ENCODE peak calls at places on chromosomes 6 and 20, in eight cellular contexts. One of them, this sample, is unnamed.

GRCh38 chr6:53986165-53986720 is 125.0 kb upstream of the MLIP start:
- DNase-seq in AG10803: peak; percentile 62
- DNase-seq in GM12865: peak; percentile 47
- DNase-seq in fibroblast of lung: peak; percentile 63
- DNase-seq in stomach: no peak
- DNase-seq in thyroid gland: peak; percentile 62
- DNase-seq in left lung: no peak
- DNase-seq in mammary epithelial cell: peak; percentile 39
- DNase-seq in this sample: peak; percentile 74

GRCh38 chr20:856361-856775 is 22.9 kb downstream of the FAM110A start:
- DNase-seq in AG10803: peak; percentile 86
- DNase-seq in GM12865: no peak
- DNase-seq in fibroblast of lung: peak; percentile 85
- DNase-seq in stomach: no peak
- DNase-seq in thyroid gland: no peak
- DNase-seq in left lung: no peak
- DNase-seq in mammary epithelial cell: peak; percentile 100
- DNase-seq in this sample: peak; percentile 68

GRCh38 chr20:20732641-20733040 is 20.2 kb upstream of the RALGAPA2 start:
- DNase-seq in AG10803: no peak
- DNase-seq in GM12865: peak; percentile 56
- DNase-seq in fibroblast of lung: no peak
- DNase-seq in stomach: no peak
- DNase-seq in thyroid gland: peak; percentile 13
- DNase-seq in left lung: no peak
- DNase-seq in mammary epithelial cell: peak; percentile 35
- DNase-seq in this sample: no peak

GRCh38 chr20:57372581-57373350 is 18.4 kb upstream of the RBM38 start:
- DNase-seq in AG10803: no peak
- DNase-seq in GM12865: no peak
- DNase-seq in fibroblast of lung: no peak
- DNase-seq in stomach: no peak
- DNase-seq in thyroid gland: no peak
- DNase-seq in left lung: no peak
- DNase-seq in mammary epithelial cell: no peak
- DNase-seq in this sample: no peak

GRCh38 chr6:109920911-109921310 is 57.2 kb upstream of the GPR6 start:
- DNase-seq in AG10803: no peak
- DNase-seq in GM12865: no peak
- DNase-seq in fibroblast of lung: no peak
- DNase-seq in stomach: no peak
- DNase-seq in thyroid gland: no peak
- DNase-seq in left lung: no peak
- DNase-seq in mammary epithelial cell: no peak
- DNase-seq in this sample: no peak

GRCh38 chr20:57557926-57558613 is 2.8 kb upstream of the PCK1 start:
- DNase-seq in AG10803: no peak
- DNase-seq in GM12865: no peak
- DNase-seq in fibroblast of lung: no peak
- DNase-seq in stomach: no peak
- DNase-seq in thyroid gland: no peak
- DNase-seq in left lung: no peak
- DNase-seq in mammary epithelial cell: no peak
- DNase-seq in this sample: no peak

GRCh38 chr6:113859349-113860164 is 2.4 kb downstream of the MARCKS start:
- DNase-seq in AG10803: peak; percentile 66
- DNase-seq in GM12865: peak; percentile 20
- DNase-seq in fibroblast of lung: peak; percentile 58
- DNase-seq in stomach: peak; percentile 52
- DNase-seq in thyroid gland: peak; percentile 35
- DNase-seq in left lung: peak; percentile 44
- DNase-seq in mammary epithelial cell: peak; percentile 53
- DNase-seq in this sample: peak; percentile 41

GRCh38 chr6:34969662-34970265 is 80.7 kb downstream of the ANKS1A start:
- DNase-seq in AG10803: no peak
- DNase-seq in GM12865: no peak
- DNase-seq in fibroblast of lung: peak; percentile 29
- DNase-seq in stomach: no peak
- DNase-seq in thyroid gland: no peak
- DNase-seq in left lung: no peak
- DNase-seq in mammary epithelial cell: peak; percentile 54
- DNase-seq in this sample: peak; percentile 25

GRCh38 chr20:45061244-45061643 is 39.7 kb downstream of the KCNS1 start:
- DNase-seq in AG10803: peak; percentile 89
- DNase-seq in GM12865: no peak
- DNase-seq in fibroblast of lung: peak; percentile 96
- DNase-seq in stomach: no peak
- DNase-seq in thyroid gland: no peak
- DNase-seq in left lung: no peak
- DNase-seq in mammary epithelial cell: peak; percentile 94
- DNase-seq in this sample: peak; percentile 90

GRCh38 chr6:150191809-150192208 is 49.0 kb downstream of the PPP1R14C start:
- DNase-seq in AG10803: peak; percentile 67
- DNase-seq in GM12865: no peak
- DNase-seq in fibroblast of lung: peak; percentile 80
- DNase-seq in stomach: no peak
- DNase-seq in thyroid gland: no peak
- DNase-seq in left lung: no peak
- DNase-seq in mammary epithelial cell: peak; percentile 63
- DNase-seq in this sample: peak; percentile 58

GRCh38 chr20:44425923-44426322 is 49.8 kb upstream of the TTPAL start:
- DNase-seq in AG10803: no peak
- DNase-seq in GM12865: no peak
- DNase-seq in fibroblast of lung: no peak
- DNase-seq in stomach: no peak
- DNase-seq in thyroid gland: no peak
- DNase-seq in left lung: no peak
- DNase-seq in mammary epithelial cell: no peak
- DNase-seq in this sample: no peak

DNA sequence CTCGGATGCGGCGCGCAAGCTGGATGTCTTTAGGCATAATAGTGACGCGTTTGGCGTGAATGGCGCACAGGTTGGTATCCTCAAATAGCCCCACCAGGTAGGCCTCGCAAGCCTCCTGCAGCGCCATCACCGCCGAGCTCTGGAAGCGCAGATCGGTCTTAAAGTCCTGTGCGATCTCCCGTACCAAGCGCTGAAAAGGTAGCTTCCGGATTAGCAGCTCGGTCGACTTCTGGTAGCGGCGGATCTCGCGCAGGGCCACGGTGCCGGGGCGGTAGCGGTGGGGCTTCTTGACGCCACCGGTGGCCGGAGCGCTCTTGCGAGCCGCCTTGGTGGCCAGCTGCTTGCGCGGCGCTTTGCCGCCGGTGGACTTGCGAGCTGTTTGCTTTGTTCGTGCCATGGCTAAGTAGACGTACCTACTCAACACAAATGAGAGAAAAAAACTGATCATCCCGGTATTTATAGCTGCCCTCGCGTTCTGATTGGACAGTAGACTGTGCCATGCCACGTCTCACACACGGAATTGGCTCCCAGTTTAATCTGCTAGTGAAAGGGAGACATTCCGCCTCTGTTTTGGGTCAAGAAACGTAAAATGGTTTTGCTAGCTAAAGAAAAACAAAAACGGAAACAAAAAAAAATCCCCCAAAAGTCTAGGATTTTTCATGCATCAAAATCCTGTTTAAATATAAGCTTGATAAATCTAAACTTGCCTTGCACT is 40.1 kb downstream of the OR2B2 start:
- DNase-seq in AG10803: peak; percentile 95
- DNase-seq in GM12865: peak; percentile 98
- DNase-seq in fibroblast of lung: peak; percentile 94
- DNase-seq in stomach: peak; percentile 85
- DNase-seq in thyroid gland: peak; percentile 77
- DNase-seq in left lung: peak; percentile 88
- DNase-seq in mammary epithelial cell: peak; percentile 94
- DNase-seq in this sample: peak; percentile 95
- TF ChIP-seq CTCF in AG10803: peak; percentile 23
- TF ChIP-seq CTCF in GM12865: peak; percentile 33
- TF ChIP-seq CTCF in fibroblast of lung: peak; percentile 34
- TF ChIP-seq CTCF in stomach: no peak
- TF ChIP-seq CTCF in thyroid gland: no peak
- TF ChIP-seq CTCF in left lung: no peak
- TF ChIP-seq CTCF in mammary epithelial cell: peak; percentile 31
- TF ChIP-seq CTCF in this sample: no peak

GRCh38 chr6:138526822-138527235 is 27.5 kb upstream of the NHSL1 start:
- DNase-seq in AG10803: no peak
- DNase-seq in GM12865: no peak
- DNase-seq in fibroblast of lung: peak; percentile 29
- DNase-seq in stomach: no peak
- DNase-seq in thyroid gland: no peak
- DNase-seq in left lung: no peak
- DNase-seq in mammary epithelial cell: no peak
- DNase-seq in this sample: no peak
- H3K4me3 ChIP-seq in AG10803: peak overlapping the region; percentile 25
- H3K4me3 ChIP-seq in GM12865: no peak overlapping the region
- H3K4me3 ChIP-seq in fibroblast of lung: no peak overlapping the region
- H3K4me3 ChIP-seq in stomach: no peak overlapping the region
- H3K4me3 ChIP-seq in thyroid gland: no peak overlapping the region
- H3K4me3 ChIP-seq in left lung: no peak overlapping the region
- H3K4me3 ChIP-seq in mammary epithelial cell: no peak overlapping the region
- H3K4me3 ChIP-seq in this sample: no peak overlapping the region

GRCh38 chr20:25481235-25481917 is 73.9 kb downstream of the GINS1 start:
- DNase-seq in AG10803: no peak
- DNase-seq in GM12865: no peak
- DNase-seq in fibroblast of lung: no peak
- DNase-seq in stomach: no peak
- DNase-seq in thyroid gland: no peak
- DNase-seq in left lung: no peak
- DNase-seq in mammary epithelial cell: no peak
- DNase-seq in this sample: no peak
- TF ChIP-seq CTCF in AG10803: no peak
- TF ChIP-seq CTCF in GM12865: no peak
- TF ChIP-seq CTCF in fibroblast of lung: peak; percentile 10
- TF ChIP-seq CTCF in stomach: no peak
- TF ChIP-seq CTCF in thyroid gland: no peak
- TF ChIP-seq CTCF in left lung: no peak
- TF ChIP-seq CTCF in mammary epithelial cell: no peak
- TF ChIP-seq CTCF in this sample: no peak

GRCh38 chr6:151763303-151763702 is 44.2 kb upstream of the ESR1 start:
- DNase-seq in AG10803: peak; percentile 67
- DNase-seq in GM12865: no peak
- DNase-seq in fibroblast of lung: peak; percentile 28
- DNase-seq in stomach: no peak
- DNase-seq in thyroid gland: no peak
- DNase-seq in left lung: no peak
- DNase-seq in mammary epithelial cell: peak; percentile 70
- DNase-seq in this sample: peak; percentile 69
- H3K4me3 ChIP-seq in AG10803: peak overlapping the region; percentile 49
- H3K4me3 ChIP-seq in GM12865: no peak overlapping the region
- H3K4me3 ChIP-seq in fibroblast of lung: peak overlapping the region; percentile 14
- H3K4me3 ChIP-seq in stomach: peak overlapping the region; percentile 35
- H3K4me3 ChIP-seq in thyroid gland: no peak overlapping the region
- H3K4me3 ChIP-seq in left lung: peak overlapping the region; percentile 10
- H3K4me3 ChIP-seq in mammary epithelial cell: peak overlapping the region; percentile 55
- H3K4me3 ChIP-seq in this sample: peak overlapping the region; percentile 29

GRCh38 chr20:12084482-12084881 is 166.8 kb downstream of the BTBD3 start:
- DNase-seq in AG10803: no peak
- DNase-seq in GM12865: no peak
- DNase-seq in fibroblast of lung: no peak
- DNase-seq in stomach: no peak
- DNase-seq in thyroid gland: no peak
- DNase-seq in left lung: no peak
- DNase-seq in mammary epithelial cell: no peak
- DNase-seq in this sample: no peak

GRCh38 chr20:12086359-12086758 is 168.7 kb downstream of the BTBD3 start:
- DNase-seq in AG10803: no peak
- DNase-seq in GM12865: no peak
- DNase-seq in fibroblast of lung: peak; percentile 6
- DNase-seq in stomach: no peak
- DNase-seq in thyroid gland: no peak
- DNase-seq in left lung: no peak
- DNase-seq in mammary epithelial cell: no peak
- DNase-seq in this sample: peak; percentile 20

GRCh38 chr20:12077835-12078374 is 160.2 kb downstream of the BTBD3 start:
- DNase-seq in AG10803: no peak
- DNase-seq in GM12865: no peak
- DNase-seq in fibroblast of lung: no peak
- DNase-seq in stomach: no peak
- DNase-seq in thyroid gland: no peak
- DNase-seq in left lung: no peak
- DNase-seq in mammary epithelial cell: no peak
- DNase-seq in this sample: peak; percentile 66

GRCh38 chr20:12079490-12079889 is 161.8 kb downstream of the BTBD3 start:
- DNase-seq in AG10803: no peak
- DNase-seq in GM12865: no peak
- DNase-seq in fibroblast of lung: no peak
- DNase-seq in stomach: no peak
- DNase-seq in thyroid gland: no peak
- DNase-seq in left lung: no peak
- DNase-seq in mammary epithelial cell: no peak
- DNase-seq in this sample: no peak

DNA sequence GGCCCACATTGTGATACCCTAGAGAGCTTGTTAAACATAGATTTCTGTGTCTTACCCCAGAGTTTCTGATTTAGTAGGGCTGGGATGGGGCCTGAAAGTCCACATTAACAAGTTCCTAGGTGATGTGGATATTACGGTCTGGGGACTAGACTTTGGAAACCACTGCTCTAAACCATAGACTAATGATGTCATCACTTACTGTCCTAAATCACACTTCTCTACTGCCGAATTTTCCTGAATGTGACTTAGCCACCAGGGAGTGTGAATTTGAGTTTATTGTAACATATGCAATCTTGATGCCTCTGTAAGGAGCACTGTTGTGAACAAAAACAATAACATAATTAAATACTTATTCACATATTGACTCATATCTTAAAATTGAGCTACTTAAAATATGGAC is 165.6 kb downstream of the BTBD3 start:
- DNase-seq in AG10803: no peak
- DNase-seq in GM12865: no peak
- DNase-seq in fibroblast of lung: no peak
- DNase-seq in stomach: no peak
- DNase-seq in thyroid gland: no peak
- DNase-seq in left lung: no peak
- DNase-seq in mammary epithelial cell: no peak
- DNase-seq in this sample: no peak
- TF ChIP-seq CTCF in AG10803: no peak
- TF ChIP-seq CTCF in GM12865: no peak
- TF ChIP-seq CTCF in fibroblast of lung: no peak
- TF ChIP-seq CTCF in stomach: no peak
- TF ChIP-seq CTCF in thyroid gland: no peak
- TF ChIP-seq CTCF in left lung: no peak
- TF ChIP-seq CTCF in mammary epithelial cell: no peak
- TF ChIP-seq CTCF in this sample: no peak

GRCh38 chr6:156658186-156658585 is 119.0 kb upstream of the ARID1B start:
- DNase-seq in AG10803: peak; percentile 93
- DNase-seq in GM12865: no peak
- DNase-seq in fibroblast of lung: peak; percentile 98
- DNase-seq in stomach: no peak
- DNase-seq in thyroid gland: no peak
- DNase-seq in left lung: peak; percentile 51
- DNase-seq in mammary epithelial cell: no peak
- DNase-seq in this sample: peak; percentile 75
- H3K4me3 ChIP-seq in AG10803: no peak overlapping the region
- H3K4me3 ChIP-seq in GM12865: no peak overlapping the region
- H3K4me3 ChIP-seq in fibroblast of lung: no peak overlapping the region
- H3K4me3 ChIP-seq in stomach: peak overlapping the region; percentile 6
- H3K4me3 ChIP-seq in thyroid gland: no peak overlapping the region
- H3K4me3 ChIP-seq in left lung: no peak overlapping the region
- H3K4me3 ChIP-seq in mammary epithelial cell: no peak overlapping the region
- H3K4me3 ChIP-seq in this sample: no peak overlapping the region

GRCh38 chr20:13610205-13610604 is 28.5 kb downstream of the TASP1 start:
- DNase-seq in AG10803: no peak
- DNase-seq in GM12865: peak; percentile 35
- DNase-seq in fibroblast of lung: no peak
- DNase-seq in stomach: no peak
- DNase-seq in thyroid gland: no peak
- DNase-seq in left lung: no peak
- DNase-seq in mammary epithelial cell: no peak
- DNase-seq in this sample: no peak
- TF ChIP-seq CTCF in AG10803: no peak
- TF ChIP-seq CTCF in GM12865: peak; percentile 23
- TF ChIP-seq CTCF in fibroblast of lung: no peak
- TF ChIP-seq CTCF in stomach: no peak
- TF ChIP-seq CTCF in thyroid gland: no peak
- TF ChIP-seq CTCF in left lung: no peak
- TF ChIP-seq CTCF in mammary epithelial cell: no peak
- TF ChIP-seq CTCF in this sample: peak; percentile 18